ENCODE peak calls at places on chromosomes 5 and 9, in four cellular contexts. T is A673, Q is lower leg skin, U is cardiac fibroblast. C is an unnamed sample.

GRCh38 chr9:89753472-89754055 is 148.8 kb downstream of the GADD45G start:
- DNase-seq in Q (no peak), T (no peak), U (no peak), C (no peak)

GRCh38 chr9:115292584-115293271 is 174.8 kb upstream of the TNC start:
- DNase-seq in T (no peak), Q (no peak), U (no peak), C (no peak)

GRCh38 chr5:12920527-12920926 is 1016.3 kb upstream of the CTNND2 start:
- DNase-seq in Q (no peak), T (no peak), U (no peak), C (no peak)

GRCh38 chr5:1967716-1968115 is 85.0 kb upstream of the IRX4 start:
- DNase-seq in T (no peak), Q (peak; percentile 11), U (no peak), C (no peak)

GRCh38 chr9:129320575-129321311 is 142.7 kb upstream of the IER5L start:
- DNase-seq in T (peak; percentile 92), U (peak; percentile 78), Q (peak; percentile 72), C (no peak)

GRCh38 chr9:112086627-112087026 is 88.5 kb downstream of the SUSD1 start:
- DNase-seq in U (peak; percentile 70), Q (no peak), T (peak; percentile 32), C (no peak)

GRCh38 chr5:168833383-168833782 is 254.2 kb upstream of the PANK3 start:
- DNase-seq in U (no peak), T (no peak), Q (no peak), C (no peak)

GRCh38 chr5:31359839-31360238 is 166.4 kb downstream of the CDH6 start:
- DNase-seq in T (no peak), U (no peak), Q (no peak), C (no peak)

GRCh38 chr5:32916648-32917047 is 205.5 kb downstream of the NPR3 start:
- DNase-seq in Q (no peak), U (peak; percentile 67), T (peak; percentile 32), C (no peak)

GRCh38 chr5:174426388-174426787 is 298.0 kb upstream of the MSX2 start:
- DNase-seq in U (no peak), Q (no peak), T (peak; percentile 83), C (no peak)

GRCh38 chr5:111680737-111681413 is 76.1 kb downstream of the NREP start:
- DNase-seq in T (peak; percentile 14), U (peak; percentile 97), Q (peak; percentile 82), C (no peak)

GRCh38 chr5:74562116-74562515 is 78.4 kb downstream of the ENC1 start:
- DNase-seq in U (no peak), Q (no peak), T (no peak), C (no peak)

GRCh38 chr5:33257807-33258491 is 182.8 kb upstream of the TARS1 start:
- DNase-seq in T (peak; percentile 68), Q (no peak), U (peak; percentile 89), C (no peak)

GRCh38 chr9:122821278-122821952 is 7.0 kb downstream of the PDCL start:
- DNase-seq in T (peak; percentile 55), Q (peak; percentile 56), U (peak; percentile 57), C (no peak)

GRCh38 chr5:143515829-143516228 is 112.3 kb upstream of the NR3C1 start:
- DNase-seq in Q (no peak), T (no peak), U (no peak), C (no peak)

GRCh38 chr5:38373733-38374132 is 115.4 kb downstream of the EGFLAM start:
- DNase-seq in U (peak; percentile 37), Q (no peak), T (peak; percentile 63), C (no peak)
- TF ChIP-seq CTCF in U (no peak), Q (no peak), T (no peak), C (no peak)

DNA sequence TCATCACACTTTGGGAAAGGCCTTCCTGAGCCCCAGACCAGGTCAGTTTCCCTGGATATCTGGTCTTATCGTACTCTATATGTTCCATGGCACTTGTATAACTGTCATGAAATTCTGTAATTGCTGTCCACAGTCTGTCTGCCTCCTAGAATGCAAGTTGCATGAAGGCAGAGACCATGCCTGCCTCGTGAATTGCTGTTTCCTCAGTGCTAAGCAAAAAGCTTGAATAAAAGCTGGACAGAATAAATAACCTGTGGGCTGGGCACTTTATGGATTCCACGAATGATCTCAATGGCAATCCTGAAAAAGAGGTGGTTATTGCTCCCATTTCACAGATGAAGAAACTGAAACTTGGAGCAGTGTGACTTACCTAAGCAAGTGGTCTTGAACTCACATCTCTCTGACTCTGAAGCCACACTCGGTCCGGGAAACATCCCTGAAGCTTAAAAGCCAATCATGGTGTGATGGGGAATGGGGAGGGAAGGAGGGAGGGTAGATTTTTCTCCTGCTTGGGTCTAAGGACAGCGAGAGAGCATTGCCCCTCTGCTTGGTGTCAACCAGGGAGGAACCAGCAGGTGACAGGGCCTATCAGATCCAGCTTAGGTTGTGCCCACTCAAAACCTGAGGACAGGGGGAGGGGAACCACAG is 13.2 kb upstream of the LHX2 start:
- DNase-seq in T (no peak), U (no peak), Q (no peak), C (no peak)
- TF ChIP-seq CTCF in T (no peak), U (no peak), Q (no peak), C (no peak)

DNA sequence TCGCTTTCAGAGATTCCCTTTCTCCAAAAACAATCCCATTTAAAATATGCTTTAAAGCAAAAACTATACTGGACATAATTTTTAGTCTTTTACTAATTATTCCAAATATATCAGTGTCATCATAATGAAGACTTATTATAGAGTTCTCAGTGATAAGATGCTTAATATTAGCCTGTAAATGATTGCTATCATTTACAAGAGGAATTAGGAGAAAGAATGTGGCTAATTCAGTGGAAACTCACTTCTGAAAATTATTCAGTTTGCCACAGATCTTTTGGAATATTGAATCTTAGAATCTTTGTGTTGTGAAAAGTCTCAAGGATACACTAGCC is 24.7 kb upstream of the GLRX start:
- DNase-seq in U (no peak), Q (no peak), T (no peak), C (no peak)
- TF ChIP-seq CTCF in U (no peak), Q (no peak), T (no peak), C (no peak)

GRCh38 chr5:159257007-159257406 is 6.1 kb upstream of the UBLCP1 start:
- DNase-seq in T (no peak), Q (no peak), U (peak; percentile 35), C (no peak)

GRCh38 chr5:159262472-159262858 is 625 bp upstream of the UBLCP1 start:
- DNase-seq in U (no peak), T (peak; percentile 36), Q (no peak), C (no peak)

GRCh38 chr5:159258361-159258760 is 4.7 kb upstream of the UBLCP1 start:
- DNase-seq in T (no peak), Q (no peak), U (no peak), C (no peak)

GRCh38 chr5:159262859-159263568 is at the start of gene UBLCP1:
- DNase-seq in Q (peak; percentile 69), T (peak; percentile 85), U (peak; percentile 80), C (peak; percentile 60)

DNA sequence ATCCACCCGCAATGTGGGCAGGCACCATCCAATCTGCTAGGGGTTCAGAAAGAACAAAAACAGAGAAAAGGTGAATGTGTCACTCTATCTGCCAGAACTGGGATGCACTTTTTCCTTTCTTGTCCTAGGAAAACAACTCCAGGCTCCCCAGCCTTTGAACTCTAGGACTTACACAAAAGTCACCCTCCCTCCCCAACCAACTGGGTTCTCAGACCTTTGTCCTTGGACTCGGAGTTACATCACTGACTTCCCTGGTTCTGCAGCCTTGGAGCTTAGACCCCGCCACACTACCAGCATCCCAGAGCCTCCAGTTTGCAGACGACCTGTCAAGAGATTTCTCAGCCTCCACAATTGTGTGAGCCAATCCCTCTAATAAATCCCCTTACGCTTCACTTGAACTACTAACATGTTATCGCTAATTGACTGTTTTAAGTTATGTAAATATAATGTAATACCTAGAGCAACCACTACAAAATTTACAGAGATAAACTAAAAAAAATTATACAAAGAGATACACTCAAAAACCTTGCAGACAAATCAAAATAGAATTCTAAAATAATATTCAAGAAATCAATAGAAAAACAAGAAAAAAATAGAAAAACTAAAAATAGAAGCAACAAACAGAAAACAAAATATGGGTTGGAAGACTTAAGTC is 5.3 kb upstream of the UBLCP1 start:
- DNase-seq in T (no peak), Q (no peak), U (no peak), C (no peak)
- TF ChIP-seq CTCF in T (peak; percentile 19), Q (no peak), U (no peak), C (no peak)

GRCh38 chr5:145701404-145701803 is 133.7 kb downstream of the PRELID2 start:
- DNase-seq in T (no peak), Q (no peak), U (peak; percentile 7), C (no peak)

GRCh38 chr5:145699846-145700245 is 135.3 kb downstream of the PRELID2 start:
- DNase-seq in T (no peak), Q (no peak), U (no peak), C (no peak)

DNA sequence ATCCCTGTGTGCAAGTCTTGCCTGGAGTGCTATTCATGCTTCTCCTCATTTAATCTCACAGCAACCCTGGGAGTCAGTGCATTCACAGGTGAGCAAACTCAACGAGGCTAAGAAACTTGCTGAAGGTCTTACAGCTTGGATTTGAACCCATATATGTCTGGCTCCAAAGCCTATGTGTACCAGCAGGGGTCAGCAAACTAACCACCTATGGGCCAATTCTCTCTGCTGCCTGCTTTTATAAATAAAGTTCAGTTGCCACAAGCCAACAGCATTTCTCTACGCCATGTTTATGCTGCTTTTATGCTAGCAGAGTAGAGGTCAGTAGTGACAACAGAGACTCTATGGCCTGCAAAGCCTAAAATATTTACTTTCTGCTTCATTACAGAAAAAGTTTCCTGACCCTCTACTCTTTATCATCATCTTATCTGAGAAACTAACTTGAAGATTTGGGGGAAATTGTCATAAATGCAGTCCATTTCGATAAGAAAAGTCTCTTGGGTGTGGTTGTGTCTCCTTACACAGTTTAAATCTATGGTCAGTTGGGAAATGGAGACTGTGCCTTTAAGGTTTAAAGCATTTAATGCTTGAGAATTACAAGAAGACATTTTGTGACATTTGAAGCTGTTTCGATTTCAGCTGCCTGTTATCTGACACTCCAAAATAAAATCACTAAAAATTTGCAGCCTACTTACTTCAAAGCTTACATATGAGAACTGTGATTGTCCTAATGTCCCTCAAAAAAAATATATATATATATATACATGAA is 137.7 kb downstream of the PRELID2 start:
- DNase-seq in U (peak; percentile 81), T (peak; percentile 67), Q (no peak), C (no peak)
- TF ChIP-seq CTCF in U (peak; percentile 74), T (peak; percentile 72), Q (no peak), C (peak; percentile 38)

GRCh38 chr5:164962302-164962961 is 1457.0 kb downstream of the MAT2B start:
- DNase-seq in T (no peak), Q (no peak), U (no peak), C (no peak)

GRCh38 chr5:164959761-164960160 is 1454.3 kb downstream of the MAT2B start:
- DNase-seq in U (no peak), Q (no peak), T (no peak), C (no peak)

DNA sequence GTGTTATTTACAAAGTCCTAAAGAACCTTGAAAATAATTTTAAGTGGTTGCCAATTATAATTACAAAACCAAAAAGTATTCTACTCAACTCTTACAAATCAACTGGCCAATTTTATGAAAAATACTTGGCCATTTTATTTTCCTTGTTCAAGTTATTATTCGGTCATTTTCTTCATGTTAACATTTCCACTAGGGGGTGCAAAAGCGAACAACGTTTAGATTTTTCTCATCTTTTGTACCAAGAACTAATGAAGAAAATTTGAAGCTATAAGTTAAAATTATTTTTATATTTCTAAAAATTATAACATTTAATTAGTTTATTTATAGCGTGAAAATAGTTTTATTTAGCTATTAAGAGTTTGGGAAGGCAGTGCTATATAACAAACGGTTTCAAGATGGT is 1453.3 kb downstream of the MAT2B start:
- DNase-seq in T (peak; percentile 1), U (no peak), Q (no peak), C (no peak)
- TF ChIP-seq CTCF in T (peak; percentile 43), U (no peak), Q (no peak), C (peak; percentile 18)